ENCODE peak calls at places on chromosomes 6 and 20, in nine cellular contexts. G, B, Y, D, Q, P, N, C and V are unnamed samples.

GRCh38 chr20:59118855-59119254 is 44.8 kb upstream of the ZNF831 start:
- DNase-seq in G (no peak), B (no peak), Y (no peak), D (no peak), Q (no peak), P (no peak), N (no peak), C (no peak), V (no peak)

GRCh38 chr20:59565768-59566461 is 38.4 kb upstream of the PHACTR3 start:
- DNase-seq in G (no peak), B (no peak), Y (no peak), D (no peak), Q (no peak), P (no peak), N (no peak), C (no peak), V (no peak)

GRCh38 chr20:462199-462991 is at the start of gene TBC1D20:
- DNase-seq in G (peak), B (peak), Y (peak), D (peak), Q (peak), P (peak), N (peak), C (peak), V (peak)

GRCh38 chr20:50585678-50586077 is 75.5 kb downstream of the PTPN1 start:
- DNase-seq in G (no peak), B (no peak), Y (no peak), D (no peak), Q (no peak), P (no peak), N (no peak), C (no peak), V (no peak)

GRCh38 chr6:27275025-27275956 is 27.8 kb downstream of the PRSS16 start:
- DNase-seq in G (no peak), B (no peak), Y (no peak), D (no peak), Q (no peak), P (no peak), N (no peak), C (no peak), V (peak)

GRCh38 chr6:1368940-1369339 is 20.4 kb upstream of the FOXF2 start:
- DNase-seq in G (no peak), B (no peak), Y (no peak), D (no peak), Q (no peak), P (no peak), N (no peak), C (no peak), V (no peak)

GRCh38 chr6:37059344-37060194 is 54.1 kb downstream of the FGD2 start:
- DNase-seq in G (no peak), B (peak), Y (peak), D (peak), Q (peak), P (peak), N (peak), C (peak), V (peak)

GRCh38 chr20:11891081-11891826 is 26.4 kb upstream of the BTBD3 start:
- DNase-seq in G (no peak), B (peak), Y (no peak), D (peak), Q (peak), P (peak), N (peak), C (peak), V (peak)

GRCh38 chr6:14108571-14109410 is 8.8 kb upstream of the CD83 start:
- DNase-seq in G (no peak), B (peak), Y (no peak), D (no peak), Q (peak), P (no peak), N (no peak), C (no peak), V (no peak)

GRCh38 chr6:29502597-29502996 is 14.8 kb upstream of the MAS1L start:
- DNase-seq in G (no peak), B (no peak), Y (no peak), D (no peak), Q (no peak), P (no peak), N (no peak), C (no peak), V (peak)

GRCh38 chr6:124967444-124967843 is 5.2 kb downstream of the RNF217 start:
- DNase-seq in G (no peak), B (no peak), Y (no peak), D (peak), Q (no peak), P (peak), N (no peak), C (no peak), V (no peak)

GRCh38 chr6:116385462-116385807 is 14.7 kb downstream of the DSE start:
- DNase-seq in G (no peak), B (no peak), Y (peak), D (peak), Q (peak), P (peak), N (no peak), C (no peak), V (peak)